ENCODE peak calls at places on chromosomes 3 and 15, in eight cellular contexts. K, V, M, A, W, S, L and Z are unnamed samples.

GRCh38 chr3:45035441-45036301 is 9.6 kb downstream of the CLEC3B start:
- DNase-seq in K (no peak), V (no peak), M (peak; percentile 15), A (no peak), W (peak; percentile 32), S (no peak), L (peak; percentile 56), Z (no peak)

GRCh38 chr3:72657666-72658065 is 190.6 kb downstream of the SHQ1 start:
- DNase-seq in K (peak; percentile 58), V (no peak), M (peak; percentile 75), A (peak; percentile 5), W (peak; percentile 76), S (no peak), L (no peak), Z (no peak)

GRCh38 chr15:85474700-85475316 is 94.4 kb downstream of the AKAP13 start:
- DNase-seq in K (no peak), V (no peak), M (no peak), A (no peak), W (no peak), S (no peak), L (no peak), Z (no peak)

GRCh38 chr3:49841126-49841525 is 15.2 kb downstream of the TRAIP start:
- DNase-seq in K (no peak), V (peak; percentile 22), M (no peak), A (peak; percentile 34), W (peak; percentile 17), S (no peak), L (peak; percentile 45), Z (no peak)

GRCh38 chr3:25424238-25425013 is 3.6 kb upstream of the RARB start:
- DNase-seq in K (no peak), V (peak; percentile 16), M (no peak), A (no peak), W (no peak), S (no peak), L (no peak), Z (no peak)

GRCh38 chr15:37907136-37907535 is 27.3 kb upstream of the TMCO5A start:
- DNase-seq in K (peak; percentile 64), V (peak; percentile 35), M (no peak), A (peak; percentile 24), W (no peak), S (no peak), L (no peak), Z (no peak)

GRCh38 chr3:33360136-33360825 is 79.9 kb downstream of the UBP1 start:
- DNase-seq in K (peak; percentile 88), V (peak; percentile 84), M (no peak), A (peak; percentile 40), W (no peak), S (no peak), L (no peak), Z (peak; percentile 17)

GRCh38 chr3:36920884-36921567 is 23.8 kb downstream of the TRANK1 start:
- DNase-seq in K (no peak), V (no peak), M (no peak), A (no peak), W (no peak), S (no peak), L (no peak), Z (no peak)

GRCh38 chr15:69059170-69059943 is 44.9 kb downstream of the NOX5 start:
- DNase-seq in K (peak; percentile 81), V (peak; percentile 86), M (peak; percentile 62), A (peak; percentile 90), W (peak; percentile 64), S (peak; percentile 91), L (peak; percentile 95), Z (peak; percentile 75)

GRCh38 chr15:71538181-71538580 is 272.2 kb upstream of the NR2E3 start:
- DNase-seq in K (no peak), V (no peak), M (no peak), A (no peak), W (no peak), S (no peak), L (no peak), Z (no peak)

GRCh38 chr3:149245738-149246451 is 24.3 kb upstream of the CP start:
- DNase-seq in K (peak; percentile 31), V (peak; percentile 86), M (no peak), A (peak; percentile 12), W (no peak), S (no peak), L (no peak), Z (no peak)

GRCh38 chr15:70279096-70279495 is 181.4 kb upstream of the TLE3 start:
- DNase-seq in K (no peak), V (no peak), M (no peak), A (no peak), W (no peak), S (peak; percentile 12), L (no peak), Z (no peak)

GRCh38 chr3:19881036-19881435 is 53.0 kb downstream of the EFHB start:
- DNase-seq in K (no peak), V (no peak), M (no peak), A (no peak), W (no peak), S (no peak), L (peak; percentile 14), Z (no peak)

GRCh38 chr3:139319428-139320402 is 24.1 kb upstream of the MRPS22 start:
- DNase-seq in K (no peak), V (no peak), M (no peak), A (peak; percentile 65), W (no peak), S (no peak), L (peak; percentile 63), Z (no peak)

GRCh38 chr3:12135029-12135634 is 23.6 kb downstream of the TIMP4 start:
- DNase-seq in K (peak; percentile 61), V (peak; percentile 82), M (peak; percentile 55), A (peak; percentile 76), W (peak; percentile 67), S (peak; percentile 75), L (peak; percentile 79), Z (no peak)

GRCh38 chr3:10459954-10460754 is 45.2 kb downstream of the ATP2B2 start:
- DNase-seq in K (peak; percentile 90), V (peak; percentile 71), M (peak; percentile 67), A (peak; percentile 63), W (peak; percentile 56), S (no peak), L (peak; percentile 98), Z (peak; percentile 37)

GRCh38 chr3:169748670-169749069 is 16.2 kb downstream of the TERC start:
- DNase-seq in K (no peak), V (no peak), M (no peak), A (no peak), W (no peak), S (no peak), L (no peak), Z (no peak)

GRCh38 chr3:134079111-134079531 is 49.4 kb upstream of the SLCO2A1 start:
- DNase-seq in K (no peak), V (peak; percentile 86), M (no peak), A (no peak), W (no peak), S (no peak), L (no peak), Z (no peak)

GRCh38 chr3:16357698-16358097 is 92.7 kb downstream of the OXNAD1 start:
- DNase-seq in K (no peak), V (no peak), M (no peak), A (no peak), W (no peak), S (no peak), L (peak; percentile 43), Z (no peak)

GRCh38 chr15:101314726-101315125 is 19.7 kb upstream of the SNRPA1 start:
- DNase-seq in K (no peak), V (no peak), M (no peak), A (no peak), W (no peak), S (no peak), L (no peak), Z (no peak)

GRCh38 chr15:33678606-33679005 is 289.7 kb upstream of the CHRM5 start:
- DNase-seq in K (no peak), V (no peak), M (no peak), A (no peak), W (no peak), S (no peak), L (no peak), Z (no peak)